ENCODE peak calls at places on chromosome 21, in four cellular contexts. One of them, this sample, is unnamed.

GRCh38 chr21:46613391-46613790 is 8.5 kb upstream of the S100B start:
- DNase-seq in breast epithelium: no peak
- DNase-seq in progenitor cell of endocrine pancreas: no peak
- DNase-seq in heart left ventricle: no peak
- DNase-seq in this sample: no peak

GRCh38 chr21:36480618-36481017 is 696 bp upstream of the CLDN14 start:
- DNase-seq in breast epithelium: no peak
- DNase-seq in progenitor cell of endocrine pancreas: no peak
- DNase-seq in heart left ventricle: no peak
- DNase-seq in this sample: no peak

GRCh38 chr21:46636550-46637289 is 1.2 kb downstream of the PRMT2 start:
- DNase-seq in breast epithelium: no peak
- DNase-seq in progenitor cell of endocrine pancreas: no peak
- DNase-seq in heart left ventricle: no peak
- DNase-seq in this sample: no peak

GRCh38 chr21:45590246-45590725 is 48.0 kb upstream of the SLC19A1 start:
- DNase-seq in breast epithelium: peak
- DNase-seq in progenitor cell of endocrine pancreas: peak
- DNase-seq in heart left ventricle: peak
- DNase-seq in this sample: peak

GRCh38 chr21:29501451-29501850 is 202.7 kb downstream of the BACH1 start:
- DNase-seq in breast epithelium: no peak
- DNase-seq in progenitor cell of endocrine pancreas: no peak
- DNase-seq in heart left ventricle: no peak
- DNase-seq in this sample: no peak

GRCh38 chr21:27001526-27001925 is 34.6 kb upstream of the ADAMTS5 start:
- DNase-seq in breast epithelium: no peak
- DNase-seq in progenitor cell of endocrine pancreas: no peak
- DNase-seq in heart left ventricle: no peak
- DNase-seq in this sample: no peak

GRCh38 chr21:36584980-36585940 is 105.3 kb upstream of the CLDN14 start:
- DNase-seq in breast epithelium: no peak
- DNase-seq in progenitor cell of endocrine pancreas: no peak
- DNase-seq in heart left ventricle: no peak
- DNase-seq in this sample: no peak

GRCh38 chr21:45828580-45829565 is 152.7 kb upstream of the COL6A1 start:
- DNase-seq in breast epithelium: no peak
- DNase-seq in progenitor cell of endocrine pancreas: no peak
- DNase-seq in heart left ventricle: no peak
- DNase-seq in this sample: no peak

GRCh38 chr21:21151231-21151630 is 153.0 kb downstream of the NCAM2 start:
- DNase-seq in breast epithelium: no peak
- DNase-seq in progenitor cell of endocrine pancreas: no peak
- DNase-seq in heart left ventricle: no peak
- DNase-seq in this sample: no peak

GRCh38 chr21:26169061-26169610 is 1.4 kb downstream of the APP start:
- DNase-seq in breast epithelium: peak
- DNase-seq in progenitor cell of endocrine pancreas: peak
- DNase-seq in heart left ventricle: peak
- DNase-seq in this sample: no peak

GRCh38 chr21:45319461-45320211 is 31.9 kb upstream of the POFUT2 start:
- DNase-seq in breast epithelium: no peak
- DNase-seq in progenitor cell of endocrine pancreas: no peak
- DNase-seq in heart left ventricle: peak
- DNase-seq in this sample: no peak

GRCh38 chr21:26194811-26195251 is 24.3 kb upstream of the APP start:
- DNase-seq in breast epithelium: no peak
- DNase-seq in progenitor cell of endocrine pancreas: no peak
- DNase-seq in heart left ventricle: no peak
- DNase-seq in this sample: no peak

GRCh38 chr21:41025057-41025390 is 142.9 kb upstream of the BACE2 start:
- DNase-seq in breast epithelium: no peak
- DNase-seq in progenitor cell of endocrine pancreas: peak
- DNase-seq in heart left ventricle: no peak
- DNase-seq in this sample: no peak

GRCh38 chr21:28737671-28738279 is 254.9 kb downstream of the LTN1 start:
- DNase-seq in breast epithelium: no peak
- DNase-seq in progenitor cell of endocrine pancreas: no peak
- DNase-seq in heart left ventricle: peak
- DNase-seq in this sample: no peak

GRCh38 chr21:26795398-26795790 is 49.8 kb downstream of the ADAMTS1 start:
- DNase-seq in breast epithelium: no peak
- DNase-seq in progenitor cell of endocrine pancreas: no peak
- DNase-seq in heart left ventricle: no peak
- DNase-seq in this sample: no peak

GRCh38 chr21:26966978-26967913 is at the start of gene ADAMTS5:
- DNase-seq in breast epithelium: peak
- DNase-seq in progenitor cell of endocrine pancreas: peak
- DNase-seq in heart left ventricle: peak
- DNase-seq in this sample: no peak

GRCh38 chr21:29860346-29860745 is 79.5 kb downstream of the GRIK1 start:
- DNase-seq in breast epithelium: no peak
- DNase-seq in progenitor cell of endocrine pancreas: no peak
- DNase-seq in heart left ventricle: no peak
- DNase-seq in this sample: no peak

GRCh38 chr21:31735518-31735992 is 3.6 kb upstream of the SCAF4 start:
- DNase-seq in breast epithelium: no peak
- DNase-seq in progenitor cell of endocrine pancreas: no peak
- DNase-seq in heart left ventricle: no peak
- DNase-seq in this sample: no peak

GRCh38 chr21:27291006-27291405 is 324.1 kb upstream of the ADAMTS5 start:
- DNase-seq in breast epithelium: no peak
- DNase-seq in progenitor cell of endocrine pancreas: no peak
- DNase-seq in heart left ventricle: no peak
- DNase-seq in this sample: no peak

GRCh38 chr21:45504021-45504515 is 38.2 kb downstream of the SLC19A1 start:
- DNase-seq in breast epithelium: no peak
- DNase-seq in progenitor cell of endocrine pancreas: no peak
- DNase-seq in heart left ventricle: peak
- DNase-seq in this sample: no peak

GRCh38 chr21:45542242-45542666 is at the start of gene SLC19A1:
- DNase-seq in breast epithelium: peak
- DNase-seq in progenitor cell of endocrine pancreas: peak
- DNase-seq in heart left ventricle: peak
- DNase-seq in this sample: peak

GRCh38 chr21:46226920-46227599 is 1.5 kb downstream of the LSS start:
- DNase-seq in breast epithelium: no peak
- DNase-seq in progenitor cell of endocrine pancreas: no peak
- DNase-seq in heart left ventricle: no peak
- DNase-seq in this sample: no peak

GRCh38 chr21:45615145-45615711 is 28.3 kb upstream of the PCBP3 start:
- DNase-seq in breast epithelium: peak
- DNase-seq in progenitor cell of endocrine pancreas: no peak
- DNase-seq in heart left ventricle: no peak
- DNase-seq in this sample: peak

GRCh38 chr21:22115746-22116145 is 1117.5 kb downstream of the NCAM2 start:
- DNase-seq in breast epithelium: no peak
- DNase-seq in progenitor cell of endocrine pancreas: no peak
- DNase-seq in heart left ventricle: no peak
- DNase-seq in this sample: no peak

GRCh38 chr21:46124926-46125845 is 27.3 kb downstream of the COL6A2 start:
- DNase-seq in breast epithelium: peak
- DNase-seq in progenitor cell of endocrine pancreas: peak
- DNase-seq in heart left ventricle: peak
- DNase-seq in this sample: peak

GRCh38 chr21:43361127-43361492 is 65.8 kb downstream of the SIK1 start:
- DNase-seq in breast epithelium: no peak
- DNase-seq in progenitor cell of endocrine pancreas: no peak
- DNase-seq in heart left ventricle: peak
- DNase-seq in this sample: no peak
- TF ChIP-seq CTCF in breast epithelium: no peak
- TF ChIP-seq CTCF in progenitor cell of endocrine pancreas: no peak
- TF ChIP-seq CTCF in heart left ventricle: no peak
- TF ChIP-seq CTCF in this sample: no peak

GRCh38 chr21:34827445-34828235 is 158.8 kb downstream of the CLIC6 start:
- DNase-seq in breast epithelium: no peak
- DNase-seq in progenitor cell of endocrine pancreas: no peak
- DNase-seq in heart left ventricle: no peak
- DNase-seq in this sample: no peak
- TF ChIP-seq CTCF in breast epithelium: no peak
- TF ChIP-seq CTCF in progenitor cell of endocrine pancreas: no peak
- TF ChIP-seq CTCF in heart left ventricle: no peak
- TF ChIP-seq CTCF in this sample: no peak

DNA sequence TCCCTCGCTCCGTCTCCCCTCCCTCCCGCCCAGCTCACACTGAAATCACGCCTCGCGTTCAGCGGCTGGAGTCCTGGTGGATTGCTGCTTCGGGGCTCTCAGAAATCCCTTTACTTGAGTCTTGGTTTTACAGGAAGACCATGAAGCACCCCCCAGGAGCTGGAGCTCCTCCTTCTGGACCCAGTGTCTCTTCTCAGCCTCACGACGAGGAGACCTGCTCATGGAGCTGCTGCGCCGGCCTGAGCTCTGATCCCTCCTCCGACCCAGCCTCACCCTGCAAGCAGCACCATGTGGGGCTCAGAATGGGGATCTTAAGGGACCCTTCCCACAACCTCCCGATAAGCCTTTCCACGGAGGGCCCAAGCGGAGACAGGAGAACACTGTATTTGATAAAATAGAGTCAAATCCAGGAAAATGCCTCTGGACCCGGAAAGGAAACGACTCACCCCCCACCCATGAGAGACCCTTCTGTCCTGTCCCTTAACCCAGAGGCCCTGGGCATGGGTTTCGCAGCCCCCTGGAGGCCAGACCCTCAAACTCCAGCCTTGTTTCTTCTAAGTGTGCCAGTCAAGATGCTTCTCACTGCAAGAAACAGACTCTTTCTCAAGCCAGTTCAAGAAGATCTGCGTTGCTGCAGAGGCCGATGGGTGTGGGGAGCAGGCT is 26.0 kb downstream of the PDE9A start:
- DNase-seq in breast epithelium: no peak
- DNase-seq in progenitor cell of endocrine pancreas: no peak
- DNase-seq in heart left ventricle: no peak
- DNase-seq in this sample: no peak
- TF ChIP-seq CTCF in breast epithelium: no peak
- TF ChIP-seq CTCF in progenitor cell of endocrine pancreas: peak
- TF ChIP-seq CTCF in heart left ventricle: no peak
- TF ChIP-seq CTCF in this sample: no peak

GRCh38 chr21:14766241-14766640 is 220.1 kb upstream of the SAMSN1 start:
- DNase-seq in breast epithelium: no peak
- DNase-seq in progenitor cell of endocrine pancreas: no peak
- DNase-seq in heart left ventricle: no peak
- DNase-seq in this sample: no peak
- TF ChIP-seq CTCF in breast epithelium: no peak
- TF ChIP-seq CTCF in progenitor cell of endocrine pancreas: no peak
- TF ChIP-seq CTCF in heart left ventricle: no peak
- TF ChIP-seq CTCF in this sample: no peak

DNA sequence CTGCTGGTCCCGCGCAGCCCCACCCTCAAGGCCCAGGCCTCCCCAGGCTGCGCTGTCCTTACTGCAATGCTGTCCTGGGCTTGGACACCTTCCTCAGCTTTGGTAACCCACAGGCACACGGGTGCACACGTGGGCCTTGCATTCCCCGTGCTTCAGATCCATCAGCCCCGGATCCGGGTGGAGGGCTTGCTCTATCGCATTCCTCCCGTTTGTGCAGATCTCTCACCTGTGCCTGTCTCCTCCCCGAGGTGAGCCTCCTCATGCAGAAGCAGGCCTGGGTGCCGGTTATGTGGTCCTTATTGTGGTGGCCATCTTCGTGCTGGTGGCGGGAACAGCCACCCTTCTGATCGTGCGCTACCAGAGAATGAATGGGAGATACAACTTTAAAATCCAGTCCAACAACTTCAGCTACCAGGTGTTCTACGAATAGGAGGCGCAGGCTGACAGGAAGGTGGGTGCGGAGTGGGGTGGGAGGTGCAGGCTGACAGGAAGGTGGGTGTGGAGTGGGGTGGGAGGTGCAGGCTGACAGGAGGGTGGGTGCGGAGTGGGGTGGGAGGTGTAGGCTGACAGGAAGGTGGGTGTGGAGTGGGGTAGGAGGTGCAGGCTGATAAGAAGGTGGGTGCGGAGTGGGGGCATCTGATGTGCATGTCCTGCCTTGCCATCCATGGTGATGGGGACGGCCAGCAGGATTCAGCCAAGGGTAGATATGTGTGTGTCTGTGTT is 66.2 kb downstream of the UMODL1 start:
- DNase-seq in breast epithelium: no peak
- DNase-seq in progenitor cell of endocrine pancreas: no peak
- DNase-seq in heart left ventricle: peak
- DNase-seq in this sample: no peak
- TF ChIP-seq CTCF in breast epithelium: no peak
- TF ChIP-seq CTCF in progenitor cell of endocrine pancreas: no peak
- TF ChIP-seq CTCF in heart left ventricle: no peak
- TF ChIP-seq CTCF in this sample: no peak

DNA sequence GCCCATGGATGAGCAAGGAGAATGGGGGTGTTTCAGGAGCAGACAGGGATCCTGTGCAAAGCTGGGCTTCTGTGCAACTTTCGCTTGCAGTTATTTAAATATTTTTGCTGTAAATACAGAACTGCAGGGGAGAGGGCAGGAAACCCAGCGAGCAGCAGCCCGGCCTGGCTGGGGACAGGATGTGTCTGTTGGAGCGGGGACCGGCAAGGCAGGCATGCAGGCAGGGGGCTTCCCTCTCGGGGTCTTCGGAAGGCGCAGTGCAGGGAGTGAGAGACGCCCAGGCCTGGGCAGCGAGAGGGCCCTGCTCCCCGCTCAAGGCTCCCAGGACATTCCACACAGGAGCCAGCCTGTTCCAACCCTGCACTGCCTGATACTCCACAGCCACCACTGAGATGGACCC is 1.7 kb upstream of the AIRE start:
- DNase-seq in breast epithelium: no peak
- DNase-seq in progenitor cell of endocrine pancreas: no peak
- DNase-seq in heart left ventricle: no peak
- DNase-seq in this sample: no peak
- TF ChIP-seq CTCF in breast epithelium: no peak
- TF ChIP-seq CTCF in progenitor cell of endocrine pancreas: no peak
- TF ChIP-seq CTCF in heart left ventricle: no peak
- TF ChIP-seq CTCF in this sample: no peak

GRCh38 chr21:42621166-42621827 is 32.1 kb upstream of the PDE9A start:
- DNase-seq in breast epithelium: no peak
- DNase-seq in progenitor cell of endocrine pancreas: no peak
- DNase-seq in heart left ventricle: no peak
- DNase-seq in this sample: no peak

GRCh38 chr21:42618713-42619112 is 34.7 kb upstream of the PDE9A start:
- DNase-seq in breast epithelium: no peak
- DNase-seq in progenitor cell of endocrine pancreas: no peak
- DNase-seq in heart left ventricle: no peak
- DNase-seq in this sample: no peak

GRCh38 chr21:42617476-42617875 is 35.9 kb upstream of the PDE9A start:
- DNase-seq in breast epithelium: no peak
- DNase-seq in progenitor cell of endocrine pancreas: no peak
- DNase-seq in heart left ventricle: no peak
- DNase-seq in this sample: no peak

GRCh38 chr21:42621828-42622199 is 31.6 kb upstream of the PDE9A start:
- DNase-seq in breast epithelium: no peak
- DNase-seq in progenitor cell of endocrine pancreas: no peak
- DNase-seq in heart left ventricle: no peak
- DNase-seq in this sample: no peak

DNA sequence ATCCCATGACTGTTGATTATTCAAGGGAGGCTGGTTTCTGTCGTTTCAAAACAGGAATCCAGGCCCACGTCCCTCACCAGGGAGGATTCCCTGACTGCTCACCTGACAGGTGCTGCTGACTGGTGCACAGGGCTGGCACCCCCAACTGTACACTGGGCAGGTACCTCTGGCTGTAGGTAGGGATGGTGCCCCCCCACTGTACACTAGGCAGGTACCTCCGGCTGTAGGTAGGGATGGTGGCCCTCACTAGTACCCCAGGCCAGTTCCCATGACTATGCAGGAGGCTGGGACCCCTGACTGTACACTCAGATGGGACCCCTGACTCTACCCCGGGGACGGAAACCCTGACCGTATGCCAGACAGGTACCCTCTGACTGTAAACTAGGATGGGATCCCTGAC is 33.6 kb upstream of the PDE9A start:
- DNase-seq in breast epithelium: no peak
- DNase-seq in progenitor cell of endocrine pancreas: no peak
- DNase-seq in heart left ventricle: no peak
- DNase-seq in this sample: no peak
- TF ChIP-seq CTCF in breast epithelium: no peak
- TF ChIP-seq CTCF in progenitor cell of endocrine pancreas: no peak
- TF ChIP-seq CTCF in heart left ventricle: no peak
- TF ChIP-seq CTCF in this sample: no peak

This sample was measured in omental fat pad.